ENCODE peak calls at places on chromosome 15, in five cellular contexts. R is HFF-Myc, O is cardiac muscle cell, J is mammary epithelial cell, W is cardiac fibroblast. Y is an unnamed sample.

GRCh38 chr15:78195735-78196201 is 38.6 kb downstream of the ACSBG1 start:
- DNase-seq in R (no peak), J (peak; percentile 31), W (no peak), O (peak; percentile 30), Y (no peak)

GRCh38 chr15:36577082-36577481 is 2.3 kb upstream of the CDIN1 start:
- DNase-seq in W (no peak), R (no peak), O (no peak), J (no peak), Y (no peak)

GRCh38 chr15:59741274-59741906 is 52.3 kb upstream of the BNIP2 start:
- DNase-seq in O (peak; percentile 24), R (no peak), W (peak; percentile 7), J (peak; percentile 13), Y (no peak)

GRCh38 chr15:21261965-21262850 is 178.1 kb downstream of the POTEB3 start:
- DNase-seq in W (no peak), J (peak; percentile 2), R (no peak), O (no peak), Y (no peak)

GRCh38 chr15:80081390-80081789 is 21.9 kb downstream of the ZFAND6 start:
- DNase-seq in O (no peak), J (no peak), R (no peak), W (no peak), Y (no peak)

GRCh38 chr15:36558921-36559320 is 20.5 kb upstream of the CDIN1 start:
- DNase-seq in O (peak; percentile 22), W (peak; percentile 5), R (no peak), J (no peak), Y (no peak)

GRCh38 chr15:61049003-61049402 is 180.1 kb downstream of the RORA start:
- DNase-seq in J (no peak), R (no peak), W (no peak), O (no peak), Y (no peak)

GRCh38 chr15:89928421-89928820 is 15.7 kb upstream of the ARPIN start:
- DNase-seq in O (no peak), R (no peak), W (no peak), J (no peak), Y (no peak)

GRCh38 chr15:82543155-82543554 is 2.9 kb upstream of the RPS17 start:
- DNase-seq in O (peak; percentile 94), R (peak; percentile 47), J (no peak), W (peak; percentile 87), Y (no peak)

GRCh38 chr15:40847225-40847961 is 3.5 kb downstream of the SPINT1 start:
- DNase-seq in W (peak; percentile 50), J (peak; percentile 65), O (peak; percentile 68), R (no peak), Y (no peak)
- H3K4me3 ChIP-seq in W (no peak overlapping the region), J (peak overlapping the region; percentile 5), O (no peak overlapping the region), R (no peak overlapping the region), Y (peak overlapping the region; percentile 84)

DNA sequence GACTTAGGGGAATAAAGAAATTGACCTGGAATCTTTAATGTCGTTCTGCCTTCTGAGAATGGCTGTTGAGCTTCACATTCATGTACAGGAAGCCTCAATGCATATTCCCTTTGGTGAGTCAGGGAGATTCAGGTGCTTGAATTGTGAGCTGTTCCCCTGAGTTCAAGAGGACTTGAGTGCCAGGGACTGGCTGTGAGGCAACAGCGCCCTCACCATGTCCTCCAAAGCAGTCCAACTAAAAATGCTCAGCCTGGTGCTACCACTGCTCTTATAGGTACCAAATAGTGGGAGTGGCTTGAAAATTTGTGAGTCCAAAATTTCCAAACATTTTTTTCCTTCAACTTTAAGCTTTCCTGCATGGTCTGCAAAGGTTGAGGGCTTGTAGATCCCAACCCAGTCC is 54.1 kb downstream of the LEO1 start:
- DNase-seq in R (no peak), O (peak; percentile 44), W (peak; percentile 44), J (peak; percentile 62), Y (no peak)
- TF ChIP-seq CTCF in R (peak; percentile 56), O (peak; percentile 33), W (peak; percentile 12), J (peak; percentile 52), Y (peak; percentile 50)

GRCh38 chr15:75194397-75194796 is 7.3 kb upstream of the C15orf39 start:
- DNase-seq in J (no peak), R (no peak), O (no peak), W (no peak), Y (no peak)

GRCh38 chr15:75197062-75197630 is 4.5 kb upstream of the C15orf39 start:
- DNase-seq in J (no peak), W (no peak), R (no peak), O (no peak), Y (no peak)

GRCh38 chr15:75193976-75194375 is 7.7 kb upstream of the C15orf39 start:
- DNase-seq in W (no peak), O (no peak), R (no peak), J (no peak), Y (no peak)

GRCh38 chr15:75195122-75195765 is 6.4 kb upstream of the C15orf39 start:
- DNase-seq in J (no peak), W (peak; percentile 48), O (peak; percentile 40), R (no peak), Y (no peak)

DNA sequence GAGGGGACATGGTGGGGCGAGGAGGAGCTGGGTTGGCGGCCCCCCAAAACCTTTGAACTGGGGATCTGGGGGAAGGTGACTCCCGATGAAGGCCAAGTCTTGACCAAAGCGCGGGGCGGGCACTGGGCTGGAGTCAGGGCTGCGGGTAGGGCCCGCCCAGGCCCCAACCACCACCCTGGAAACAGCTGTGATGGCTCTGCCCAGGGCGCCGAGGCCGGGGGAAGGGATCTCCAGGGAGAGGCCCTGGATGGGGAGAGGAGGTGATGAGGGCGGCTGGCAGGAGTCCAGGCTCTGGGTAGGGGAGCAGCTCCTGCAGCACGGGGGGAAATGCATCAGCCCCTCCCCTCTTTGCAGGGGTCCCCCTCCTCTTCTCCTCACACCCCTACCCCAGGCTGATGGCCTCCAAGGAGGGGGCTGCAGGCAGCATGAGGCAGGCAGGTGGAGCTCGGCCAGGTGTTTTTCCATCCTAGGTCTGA is 5.9 kb upstream of the C15orf39 start:
- DNase-seq in W (no peak), R (no peak), J (no peak), O (no peak), Y (no peak)
- H3K4me3 ChIP-seq in W (no peak overlapping the region), R (no peak overlapping the region), J (no peak overlapping the region), O (no peak overlapping the region), Y (no peak overlapping the region)

GRCh38 chr15:28901987-28902745 is 16.4 kb downstream of the APBA2 start:
- DNase-seq in J (no peak), O (no peak), R (no peak), W (no peak), Y (no peak)
- TF ChIP-seq CTCF in J (no peak), O (no peak), R (peak; percentile 25), W (peak; percentile 9), Y (peak; percentile 37)

DNA sequence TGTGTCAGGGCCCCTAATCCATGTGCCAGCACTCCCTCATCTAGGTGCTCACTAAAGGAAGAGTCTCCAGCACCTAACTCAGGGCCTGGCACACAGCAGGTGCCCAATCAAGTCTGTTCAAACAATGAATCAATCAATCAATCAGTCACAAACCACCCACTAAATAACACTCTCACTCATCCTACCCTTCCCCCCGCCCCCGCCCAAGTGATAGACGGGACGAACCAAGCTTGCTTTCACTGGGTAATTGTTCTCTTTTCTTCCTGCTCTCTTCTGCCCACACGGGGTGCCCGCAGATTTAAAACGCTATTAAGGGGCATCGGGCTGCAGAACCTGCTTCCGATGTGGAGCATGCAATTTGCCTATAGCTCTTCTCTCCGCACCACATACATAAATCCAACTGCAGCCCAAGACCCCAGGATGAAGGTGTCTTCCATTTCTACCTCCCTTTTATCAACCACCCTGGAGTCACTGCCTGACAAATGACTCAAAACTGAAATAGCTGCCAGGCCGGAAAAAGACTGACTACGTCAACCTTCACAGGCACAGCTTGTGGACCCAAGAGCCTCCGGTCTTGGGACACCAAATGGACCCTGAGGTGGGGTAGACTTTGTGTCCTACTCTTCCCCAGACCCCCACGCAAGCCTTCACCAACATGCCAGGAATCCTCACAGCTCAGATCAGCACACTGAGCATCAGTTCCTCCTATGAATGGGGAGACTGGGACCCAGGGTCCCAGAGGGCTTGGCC is 1.7 kb downstream of the KLHL25 start:
- DNase-seq in W (no peak), O (no peak), J (peak; percentile 40), R (no peak), Y (no peak)
- H3K4me3 ChIP-seq in W (peak overlapping the region; percentile 63), O (peak overlapping the region; percentile 95), J (peak overlapping the region; percentile 82), R (peak overlapping the region; percentile 75), Y (peak overlapping the region; percentile 76)

DNA sequence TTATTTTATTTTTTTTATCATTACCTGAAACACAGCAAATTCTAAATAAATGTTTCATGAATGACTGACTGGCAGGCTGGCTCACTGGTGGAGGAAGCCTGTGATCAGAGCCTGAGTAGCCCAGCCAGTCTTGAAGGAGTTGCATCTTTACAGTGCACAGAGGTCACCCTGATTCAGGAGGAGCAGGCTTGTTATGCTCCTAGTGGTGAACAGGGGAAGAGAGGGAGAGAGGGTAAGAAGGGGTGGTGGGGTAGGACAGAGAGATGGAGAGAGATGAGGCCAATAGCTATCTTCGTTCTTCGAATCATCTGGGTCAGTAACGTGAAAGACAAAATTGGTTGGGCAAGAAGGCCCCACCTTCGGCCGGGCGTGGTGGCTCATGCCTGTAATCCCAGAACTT is 202.6 kb upstream of the MCTP2 start:
- DNase-seq in O (no peak), J (no peak), R (no peak), W (no peak), Y (no peak)
- TF ChIP-seq CTCF in O (no peak), J (no peak), R (no peak), W (no peak), Y (no peak)

GRCh38 chr15:99450896-99451358 is 114.9 kb upstream of the MEF2A start:
- DNase-seq in W (peak; percentile 88), R (no peak), J (peak; percentile 90), O (peak; percentile 86), Y (no peak)
- H3K4me3 ChIP-seq in W (no peak overlapping the region), R (no peak overlapping the region), J (no peak overlapping the region), O (no peak overlapping the region), Y (no peak overlapping the region)

GRCh38 chr15:65981837-65982696 is 112.8 kb downstream of the RAB11A start:
- DNase-seq in W (no peak), J (peak; percentile 32), R (no peak), O (no peak), Y (no peak)
- TF ChIP-seq CTCF in W (no peak), J (no peak), R (no peak), O (peak; percentile 8), Y (peak; percentile 25)